ENCODE peak calls at places on chromosomes 2 and 18, in four cellular contexts. H is WTC11, D is GM12878, C is HepG2. X is an unnamed sample.

GRCh38 chr2:235765181-235765820 is 271.5 kb downstream of the AGAP1 start:
- DNase-seq in D (no peak), C (no peak), H (no peak), X (peak)

GRCh38 chr2:11556101-11556806 is 22.4 kb downstream of the GREB1 start:
- DNase-seq in C (no peak), D (no peak), H (no peak), X (no peak)

GRCh38 chr2:96408631-96409542 is 73.3 kb downstream of the NCAPH start:
- DNase-seq in D (no peak), C (peak), H (no peak), X (no peak)

GRCh38 chr2:157931542-157931941 is 55.4 kb upstream of the ACVR1 start:
- DNase-seq in H (no peak), C (no peak), D (no peak), X (no peak)

GRCh38 chr2:72973566-72974435 is 56.5 kb downstream of the EMX1 start:
- DNase-seq in H (peak), C (peak), D (no peak), X (peak)

GRCh38 chr2:98087447-98088065 is 589 bp downstream of the VWA3B start:
- DNase-seq in H (no peak), D (no peak), C (no peak), X (no peak)

GRCh38 chr2:175030380-175031271 is 25.4 kb upstream of the CHN1 start:
- DNase-seq in C (peak), D (no peak), H (peak), X (no peak)

GRCh38 chr18:33579868-33580205 is 1.8 kb downstream of the ASXL3 start:
- DNase-seq in H (no peak), D (no peak), C (no peak), X (no peak)

GRCh38 chr2:15795426-15795825 is 144.9 kb upstream of the MYCN start:
- DNase-seq in C (no peak), D (no peak), H (no peak), X (no peak)

GRCh38 chr2:48450256-48450655 is 79.7 kb upstream of the STON1 start:
- DNase-seq in H (no peak), D (no peak), C (no peak), X (no peak)

GRCh38 chr18:12376034-12376717 is 851 bp downstream of the AFG3L2 start:
- DNase-seq in H (no peak), C (peak), D (no peak), X (no peak)

GRCh38 chr2:19540739-19541503 is 182.5 kb upstream of the OSR1 start:
- DNase-seq in D (no peak), C (no peak), H (no peak), X (no peak)

GRCh38 chr2:19542796-19543195 is 184.4 kb upstream of the OSR1 start:
- DNase-seq in H (no peak), C (no peak), D (no peak), X (no peak)

GRCh38 chr2:19541884-19542283 is 183.5 kb upstream of the OSR1 start:
- DNase-seq in H (no peak), C (no peak), D (no peak), X (no peak)

GRCh38 chr2:19536136-19536535 is 177.7 kb upstream of the OSR1 start:
- DNase-seq in H (no peak), C (peak), D (no peak), X (no peak)

GRCh38 chr2:19538411-19538963 is 180.1 kb upstream of the OSR1 start:
- DNase-seq in D (no peak), C (peak), H (no peak), X (no peak)
- TF ChIP-seq NR2C2 in D (no peak), C (no peak), H (no peak), X (no peak)

DNA sequence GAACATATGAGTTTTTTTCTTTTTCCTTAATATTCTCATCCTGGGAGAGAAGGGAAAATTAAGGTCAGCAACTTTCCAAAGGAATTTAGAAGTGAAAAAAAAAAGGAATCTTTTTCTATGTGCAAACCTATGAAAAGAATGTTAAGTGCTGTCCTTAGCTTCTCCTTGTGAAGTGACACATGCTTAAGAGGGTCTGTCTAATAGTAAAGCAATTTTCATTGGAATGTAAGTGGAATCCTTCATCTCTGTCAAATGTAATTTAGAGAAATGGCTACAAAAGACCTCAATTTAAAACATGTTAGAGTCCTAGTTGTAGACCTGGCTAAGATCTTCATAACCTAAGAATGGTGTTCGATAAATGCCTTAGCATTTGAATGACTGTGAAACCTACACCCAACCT is 117.4 kb upstream of the EPB41L3 start:
- DNase-seq in D (no peak), C (no peak), H (no peak), X (no peak)
- TF ChIP-seq NR2C2 in D (no peak), C (no peak), H (no peak), X (no peak)

DNA sequence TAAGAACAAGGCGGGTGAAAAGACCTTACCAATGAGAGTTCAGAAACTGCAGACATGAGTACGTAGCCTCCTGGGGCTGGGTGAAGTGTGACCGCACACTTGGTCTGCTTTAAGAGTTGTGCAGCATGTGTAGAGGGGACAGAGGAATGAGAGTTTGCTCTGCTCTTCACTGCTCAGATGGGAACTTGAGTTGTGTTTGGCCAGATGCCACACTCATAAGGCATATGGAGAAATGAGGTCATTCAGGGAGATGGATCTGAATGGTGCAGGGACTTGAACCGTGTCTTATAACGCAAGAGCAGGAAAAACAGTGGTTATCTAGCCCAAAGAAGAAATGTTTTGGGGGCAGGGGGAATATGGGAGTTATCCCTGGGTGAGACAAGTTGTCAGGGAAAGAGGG is 273.8 kb upstream of the LYPD1 start:
- DNase-seq in D (no peak), C (no peak), H (no peak), X (no peak)
- TF ChIP-seq NR2C2 in D (no peak), C (no peak), H (no peak), X (no peak)

DNA sequence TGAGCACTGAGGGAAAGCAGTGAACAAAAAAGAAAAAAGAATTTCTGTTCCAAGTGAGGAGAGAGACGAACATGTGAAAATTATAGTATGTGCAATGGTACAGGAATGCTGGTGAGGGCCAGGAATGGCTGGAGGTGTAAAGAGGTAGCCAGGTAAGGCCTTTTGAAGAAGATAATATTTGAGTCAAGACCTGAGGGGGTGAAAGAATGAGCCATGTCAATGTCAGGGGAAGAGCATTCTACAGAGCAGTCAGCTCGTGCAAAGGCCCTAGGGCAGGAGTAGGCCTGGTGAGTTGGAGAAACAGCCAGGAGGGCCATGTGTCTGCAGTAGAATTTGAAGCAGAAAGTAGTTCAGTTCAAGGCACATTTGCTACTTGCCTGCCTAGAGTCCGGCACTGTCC is 12.4 kb upstream of the RPL31 start:
- DNase-seq in D (no peak), C (no peak), H (no peak), X (no peak)
- TF ChIP-seq NR2C2 in D (no peak), C (no peak), H (no peak), X (no peak)

DNA sequence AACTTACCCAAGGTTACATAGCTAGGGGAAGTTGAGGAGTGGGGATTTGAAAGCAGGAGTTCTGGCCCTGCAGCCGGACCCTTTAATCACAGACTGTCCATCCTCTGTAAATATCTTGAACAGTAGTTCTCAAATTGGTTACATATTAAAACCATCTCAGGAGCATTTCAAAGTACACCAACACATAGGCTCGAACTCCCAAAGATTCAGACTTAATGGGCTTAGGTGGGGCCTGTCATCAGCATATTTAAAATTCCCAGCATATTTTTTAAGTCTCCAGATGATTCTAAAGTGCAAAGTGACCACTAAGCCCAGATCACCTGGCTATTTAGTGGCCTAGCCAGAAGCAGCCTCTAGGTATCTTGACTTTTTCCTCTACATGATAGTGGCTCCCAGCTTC is 192.2 kb downstream of the ZNF385B start:
- DNase-seq in C (no peak), D (no peak), H (no peak), X (no peak)
- TF ChIP-seq NR2C2 in C (no peak), D (no peak), H (no peak), X (no peak)